ENCODE peak calls at places on chromosomes 5 and 9, in five cellular contexts. J is transverse colon, M is HCT116, U is left lung, R is pancreas. N is an unnamed sample. For H3K4me1 and H3K36me3, the result is how much of the 10 kb centered on the place peaks cover.

GRCh38 chr9:126613656-126614055 is at the start of gene LMX1B:
- DNase-seq in J (peak), M (peak), U (peak), R (peak), N (no peak)

GRCh38 chr9:36584626-36585460 is 12.1 kb downstream of the MELK start:
- DNase-seq in J (no peak), M (no peak), U (no peak), R (no peak), N (no peak)

GRCh38 chr9:137494104-137494544 is 35.0 kb upstream of the NSMF start:
- DNase-seq in J (peak), M (no peak), U (peak), R (peak), N (no peak)

GRCh38 chr5:179234563-179235135 is 110.6 kb downstream of the ADAMTS2 start:
- DNase-seq in J (peak), M (no peak), U (peak), R (no peak), N (no peak)

GRCh38 chr5:1729641-1730486 is 69.8 kb downstream of the MRPL36 start:
- DNase-seq in J (no peak), M (no peak), U (peak), R (peak), N (no peak)

GRCh38 chr5:136020383-136021015 is 8.3 kb upstream of the TGFBI start:
- DNase-seq in J (peak), M (peak), U (no peak), R (no peak), N (peak)

GRCh38 chr5:54469655-54470054 is 14.2 kb downstream of the HSPB3 start:
- DNase-seq in J (no peak), M (no peak), U (no peak), R (no peak), N (no peak)

GRCh38 chr5:5497132-5497748 is 74.8 kb downstream of the ICE1 start:
- DNase-seq in J (peak), M (peak), U (no peak), R (no peak), N (no peak)

GRCh38 chr9:121840838-121841760 is 189.7 kb downstream of the DAB2IP start:
- DNase-seq in J (no peak), M (no peak), U (no peak), R (no peak), N (no peak)

GRCh38 chr5:174529925-174530681 is 194.3 kb upstream of the MSX2 start:
- DNase-seq in J (no peak), M (no peak), U (no peak), R (no peak), N (no peak)

GRCh38 chr5:78537821-78538220 is 110.8 kb downstream of the LHFPL2 start:
- DNase-seq in J (no peak), M (no peak), U (no peak), R (no peak), N (no peak)

GRCh38 chr5:155343468-155343867 is 329.9 kb downstream of the KIF4B start:
- DNase-seq in J (no peak), M (no peak), U (no peak), R (no peak), N (no peak)

GRCh38 chr5:180688326-180689070 is 39.1 kb upstream of the FLT4 start:
- DNase-seq in J (no peak), M (no peak), U (no peak), R (no peak), N (no peak)

GRCh38 chr9:127562841-127563523 is 49.1 kb upstream of the STXBP1 start:
- DNase-seq in J (no peak), M (no peak), U (peak), R (no peak), N (no peak)

GRCh38 chr5:26582350-26583040 is 455.9 kb downstream of the CDH9 start:
- DNase-seq in J (no peak), M (no peak), U (no peak), R (no peak), N (no peak)

GRCh38 chr5:179079165-179079987 is 19.2 kb downstream of the ZNF354C start:
- DNase-seq in J (no peak), M (no peak), U (no peak), R (no peak), N (no peak)

GRCh38 chr5:124630767-124631704 is 115.4 kb downstream of the ZNF608 start:
- DNase-seq in J (no peak), M (no peak), U (no peak), R (no peak), N (no peak)

GRCh38 chr9:20945269-20945668 is 86.2 kb downstream of the HACD4 start:
- DNase-seq in J (no peak), M (no peak), U (no peak), R (no peak), N (no peak)

GRCh38 chr5:126483156-126483555 is 59.9 kb downstream of the GRAMD2B start:
- DNase-seq in J (no peak), M (no peak), U (no peak), R (no peak), N (no peak)

GRCh38 chr5:175857986-175858385 is 13.4 kb upstream of the CPLX2 start:
- DNase-seq in J (no peak), M (no peak), U (no peak), R (no peak), N (no peak)

GRCh38 chr5:16894236-16895057 is 41.6 kb downstream of the MYO10 start:
- DNase-seq in J (peak), M (peak), U (no peak), R (no peak), N (no peak)

GRCh38 chr5:35617435-35618296 is at the start of gene SPEF2:
- DNase-seq in J (peak), M (peak), U (peak), R (peak), N (peak)

GRCh38 chr5:10984021-10984420 is 223.0 kb upstream of the DAP start:
- DNase-seq in J (no peak), M (no peak), U (no peak), R (no peak), N (no peak)

GRCh38 chr9:3954950-3955670 is 344.8 kb downstream of the GLIS3 start:
- DNase-seq in J (no peak), M (no peak), U (no peak), R (no peak), N (no peak)

GRCh38 chr5:26487553-26487952 is 550.8 kb downstream of the CDH9 start:
- DNase-seq in J (no peak), M (no peak), U (no peak), R (no peak), N (no peak)

GRCh38 chr9:99025616-99026270 is 79.2 kb upstream of the TGFBR1 start:
- DNase-seq in J (no peak), M (no peak), U (no peak), R (no peak), N (no peak)

GRCh38 chr9:108430655-108431054 is 425.1 kb downstream of the ACTL7B start:
- DNase-seq in J (no peak), M (no peak), U (no peak), R (no peak), N (no peak)

GRCh38 chr5:108379722-108380530 is 2.0 kb downstream of the FBXL17 start:
- DNase-seq in J (no peak), M (no peak), U (no peak), R (no peak), N (no peak)

GRCh38 chr9:134396258-134396742 is 70.0 kb downstream of the RXRA start:
- DNase-seq in J (peak), M (no peak), U (peak), R (no peak), N (peak)

GRCh38 chr5:37721447-37721871 is 118.4 kb downstream of the GDNF start:
- DNase-seq in J (no peak), M (no peak), U (no peak), R (no peak), N (no peak)

GRCh38 chr5:107040907-107041306 is 629.8 kb downstream of the EFNA5 start:
- DNase-seq in J (no peak), M (no peak), U (no peak), R (no peak), N (no peak)

GRCh38 chr9:114366334-114367128 is 21.3 kb downstream of the AKNA start:
- DNase-seq in J (peak), M (no peak), U (no peak), R (no peak), N (peak)

GRCh38 chr9:89315482-89315881 is 2.8 kb upstream of the SECISBP2 start:
- DNase-seq in J (no peak), M (no peak), U (no peak), R (no peak), N (no peak)
- H3K4me1 ChIP-seq in J (under half), M (half or more), U (half or more), R (under half), N (under half)

GRCh38 chr9:133098104-133098754 is 22.8 kb downstream of the RALGDS start:
- DNase-seq in J (no peak), M (no peak), U (peak), R (peak), N (no peak)
- H3K36me3 ChIP-seq in J (under half), M (under half), U (half or more), R (under half), N (half or more)

DNA sequence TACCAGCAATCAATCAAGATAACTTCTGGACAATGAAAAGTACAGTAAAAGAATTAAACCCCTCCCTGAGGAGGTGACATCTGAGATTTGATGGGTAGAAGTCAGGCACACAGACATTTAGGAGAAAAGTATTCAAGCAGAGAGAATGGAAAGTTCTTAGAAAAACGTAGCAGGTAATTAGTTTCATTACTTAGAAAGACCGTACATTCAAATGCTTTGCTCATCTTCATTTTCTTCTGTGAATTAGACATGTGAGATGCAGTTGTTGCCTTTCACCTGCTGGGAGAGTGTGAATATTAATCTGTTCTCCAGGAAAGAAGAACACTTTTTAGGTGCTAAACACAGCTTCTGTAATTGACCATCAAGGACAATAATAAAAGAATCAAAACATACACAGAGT is 71.3 kb upstream of the PPP1R2B start:
- DNase-seq in J (no peak), M (no peak), U (no peak), R (no peak), N (no peak)
- H3K4me1 ChIP-seq in J (under half), M (under half), U (under half), R (under half), N (under half)

GRCh38 chr5:61821561-61821960 is 484.4 kb upstream of the KIF2A start:
- DNase-seq in J (no peak), M (no peak), U (no peak), R (no peak), N (no peak)
- H3K36me3 ChIP-seq in J (under half), M (under half), U (under half), R (under half), N (under half)

GRCh38 chr9:109556061-109556460 is 58.0 kb upstream of the PTPN3 start:
- DNase-seq in J (no peak), M (no peak), U (no peak), R (no peak), N (no peak)
- H3K4me1 ChIP-seq in J (under half), M (under half), U (under half), R (under half), N (under half)

DNA sequence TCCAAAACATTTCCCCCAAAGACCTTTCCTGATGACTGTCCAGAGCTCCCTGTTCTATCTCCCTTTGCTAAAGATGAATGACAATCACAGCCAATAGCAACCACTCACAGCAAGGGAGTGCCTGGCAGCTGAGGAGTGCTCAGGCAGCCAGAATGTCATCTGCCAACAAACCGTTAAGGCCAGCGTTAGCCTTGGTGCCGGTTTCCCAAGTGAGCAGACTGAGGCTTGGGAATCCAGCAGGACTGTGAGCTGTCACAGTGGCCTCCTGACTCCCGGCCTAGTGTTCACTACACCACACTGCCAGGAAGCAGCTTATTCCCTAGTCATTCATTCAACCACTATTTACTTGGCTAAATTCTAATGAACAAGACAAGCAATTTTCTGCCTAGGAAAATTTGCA is 24.7 kb downstream of the STK10 start:
- DNase-seq in J (no peak), M (no peak), U (no peak), R (no peak), N (no peak)
- H3K36me3 ChIP-seq in J (under half), M (under half), U (under half), R (under half), N (under half)